ENCODE peak calls at places on chromosomes 7 and 10, in five cellular contexts. One of them, this sample, is unnamed.

GRCh38 chr10:72024596-72024995 is 60.4 kb downstream of the CHST3 start:
- DNase-seq in Kasumi-1: no peak
- DNase-seq in adrenal gland: no peak
- DNase-seq in activated CD4-positive, alpha-beta T cell treated with anti-CD3 and anti-CD28 coated beads, Interleukin-2, amount 50 U/mL, for 24 hours: no peak
- DNase-seq in CD4-positive, alpha-beta T cell: no peak
- DNase-seq in this sample: no peak

GRCh38 chr10:72275351-72276012 is 1.8 kb downstream of the DDIT4 start:
- DNase-seq in Kasumi-1: no peak
- DNase-seq in adrenal gland: peak
- DNase-seq in activated CD4-positive, alpha-beta T cell treated with anti-CD3 and anti-CD28 coated beads, Interleukin-2, amount 50 U/mL, for 24 hours: no peak
- DNase-seq in CD4-positive, alpha-beta T cell: no peak
- DNase-seq in this sample: no peak

GRCh38 chr7:138727336-138728099 is 26.4 kb upstream of the SVOPL start:
- DNase-seq in Kasumi-1: no peak
- DNase-seq in adrenal gland: no peak
- DNase-seq in activated CD4-positive, alpha-beta T cell treated with anti-CD3 and anti-CD28 coated beads, Interleukin-2, amount 50 U/mL, for 24 hours: no peak
- DNase-seq in CD4-positive, alpha-beta T cell: no peak
- DNase-seq in this sample: no peak

GRCh38 chr10:71727429-71728217 is 8.0 kb upstream of the C10orf105 start:
- DNase-seq in Kasumi-1: peak
- DNase-seq in adrenal gland: peak
- DNase-seq in activated CD4-positive, alpha-beta T cell treated with anti-CD3 and anti-CD28 coated beads, Interleukin-2, amount 50 U/mL, for 24 hours: no peak
- DNase-seq in CD4-positive, alpha-beta T cell: peak
- DNase-seq in this sample: no peak

GRCh38 chr7:28055161-28055544 is 125.4 kb downstream of the JAZF1 start:
- DNase-seq in Kasumi-1: no peak
- DNase-seq in adrenal gland: no peak
- DNase-seq in activated CD4-positive, alpha-beta T cell treated with anti-CD3 and anti-CD28 coated beads, Interleukin-2, amount 50 U/mL, for 24 hours: no peak
- DNase-seq in CD4-positive, alpha-beta T cell: no peak
- DNase-seq in this sample: no peak

GRCh38 chr10:130470286-130470685 is 334.1 kb downstream of the GLRX3 start:
- DNase-seq in Kasumi-1: no peak
- DNase-seq in adrenal gland: no peak
- DNase-seq in activated CD4-positive, alpha-beta T cell treated with anti-CD3 and anti-CD28 coated beads, Interleukin-2, amount 50 U/mL, for 24 hours: no peak
- DNase-seq in CD4-positive, alpha-beta T cell: no peak
- DNase-seq in this sample: no peak

GRCh38 chr10:14397069-14397468 is 66.3 kb upstream of the FRMD4A start:
- DNase-seq in Kasumi-1: no peak
- DNase-seq in adrenal gland: peak
- DNase-seq in activated CD4-positive, alpha-beta T cell treated with anti-CD3 and anti-CD28 coated beads, Interleukin-2, amount 50 U/mL, for 24 hours: no peak
- DNase-seq in CD4-positive, alpha-beta T cell: no peak
- DNase-seq in this sample: peak

GRCh38 chr10:9222917-9223316 is 1168.4 kb downstream of the GATA3 start:
- DNase-seq in Kasumi-1: no peak
- DNase-seq in adrenal gland: no peak
- DNase-seq in activated CD4-positive, alpha-beta T cell treated with anti-CD3 and anti-CD28 coated beads, Interleukin-2, amount 50 U/mL, for 24 hours: no peak
- DNase-seq in CD4-positive, alpha-beta T cell: no peak
- DNase-seq in this sample: no peak

GRCh38 chr10:36748128-36748871 is 377.1 kb upstream of the ANKRD30A start:
- DNase-seq in Kasumi-1: no peak
- DNase-seq in adrenal gland: no peak
- DNase-seq in activated CD4-positive, alpha-beta T cell treated with anti-CD3 and anti-CD28 coated beads, Interleukin-2, amount 50 U/mL, for 24 hours: no peak
- DNase-seq in CD4-positive, alpha-beta T cell: no peak
- DNase-seq in this sample: no peak

GRCh38 chr7:131480384-131481315 is 75.8 kb downstream of the PODXL start:
- DNase-seq in Kasumi-1: no peak
- DNase-seq in adrenal gland: no peak
- DNase-seq in activated CD4-positive, alpha-beta T cell treated with anti-CD3 and anti-CD28 coated beads, Interleukin-2, amount 50 U/mL, for 24 hours: no peak
- DNase-seq in CD4-positive, alpha-beta T cell: no peak
- DNase-seq in this sample: no peak

GRCh38 chr7:130366561-130366960 is 13.7 kb upstream of the CPA1 start:
- DNase-seq in Kasumi-1: no peak
- DNase-seq in adrenal gland: peak
- DNase-seq in activated CD4-positive, alpha-beta T cell treated with anti-CD3 and anti-CD28 coated beads, Interleukin-2, amount 50 U/mL, for 24 hours: no peak
- DNase-seq in CD4-positive, alpha-beta T cell: no peak
- DNase-seq in this sample: no peak

GRCh38 chr10:100934084-100934659 is 21.4 kb downstream of the SLF2 start:
- DNase-seq in Kasumi-1: peak
- DNase-seq in adrenal gland: no peak
- DNase-seq in activated CD4-positive, alpha-beta T cell treated with anti-CD3 and anti-CD28 coated beads, Interleukin-2, amount 50 U/mL, for 24 hours: no peak
- DNase-seq in CD4-positive, alpha-beta T cell: no peak
- DNase-seq in this sample: peak

GRCh38 chr7:15041226-15041625 is 138.7 kb upstream of the DGKB start:
- DNase-seq in Kasumi-1: no peak
- DNase-seq in adrenal gland: no peak
- DNase-seq in activated CD4-positive, alpha-beta T cell treated with anti-CD3 and anti-CD28 coated beads, Interleukin-2, amount 50 U/mL, for 24 hours: no peak
- DNase-seq in CD4-positive, alpha-beta T cell: no peak
- DNase-seq in this sample: no peak

GRCh38 chr10:5958077-5958476 is 19.3 kb downstream of the IL15RA start:
- DNase-seq in Kasumi-1: no peak
- DNase-seq in adrenal gland: no peak
- DNase-seq in activated CD4-positive, alpha-beta T cell treated with anti-CD3 and anti-CD28 coated beads, Interleukin-2, amount 50 U/mL, for 24 hours: no peak
- DNase-seq in CD4-positive, alpha-beta T cell: no peak
- DNase-seq in this sample: no peak

GRCh38 chr10:17088118-17088806 is 41.3 kb downstream of the CUBN start:
- DNase-seq in Kasumi-1: no peak
- DNase-seq in adrenal gland: no peak
- DNase-seq in activated CD4-positive, alpha-beta T cell treated with anti-CD3 and anti-CD28 coated beads, Interleukin-2, amount 50 U/mL, for 24 hours: no peak
- DNase-seq in CD4-positive, alpha-beta T cell: no peak
- DNase-seq in this sample: no peak

GRCh38 chr7:83684928-83685327 is 36.0 kb upstream of the SEMA3E start:
- DNase-seq in Kasumi-1: no peak
- DNase-seq in adrenal gland: no peak
- DNase-seq in activated CD4-positive, alpha-beta T cell treated with anti-CD3 and anti-CD28 coated beads, Interleukin-2, amount 50 U/mL, for 24 hours: no peak
- DNase-seq in CD4-positive, alpha-beta T cell: no peak
- DNase-seq in this sample: peak

GRCh38 chr7:8433477-8434289 is at the start of gene NXPH1:
- DNase-seq in Kasumi-1: no peak
- DNase-seq in adrenal gland: peak
- DNase-seq in activated CD4-positive, alpha-beta T cell treated with anti-CD3 and anti-CD28 coated beads, Interleukin-2, amount 50 U/mL, for 24 hours: no peak
- DNase-seq in CD4-positive, alpha-beta T cell: no peak
- DNase-seq in this sample: peak

GRCh38 chr10:121137533-121137932 is 286.4 kb downstream of the WDR11 start:
- DNase-seq in Kasumi-1: no peak
- DNase-seq in adrenal gland: no peak
- DNase-seq in activated CD4-positive, alpha-beta T cell treated with anti-CD3 and anti-CD28 coated beads, Interleukin-2, amount 50 U/mL, for 24 hours: no peak
- DNase-seq in CD4-positive, alpha-beta T cell: no peak
- DNase-seq in this sample: no peak

GRCh38 chr10:100873081-100873824 is 39.5 kb upstream of the SLF2 start:
- DNase-seq in Kasumi-1: no peak
- DNase-seq in adrenal gland: no peak
- DNase-seq in activated CD4-positive, alpha-beta T cell treated with anti-CD3 and anti-CD28 coated beads, Interleukin-2, amount 50 U/mL, for 24 hours: no peak
- DNase-seq in CD4-positive, alpha-beta T cell: no peak
- DNase-seq in this sample: no peak

GRCh38 chr7:77328669-77329068 is 87.5 kb downstream of the GSAP start:
- DNase-seq in Kasumi-1: peak
- DNase-seq in adrenal gland: no peak
- DNase-seq in activated CD4-positive, alpha-beta T cell treated with anti-CD3 and anti-CD28 coated beads, Interleukin-2, amount 50 U/mL, for 24 hours: no peak
- DNase-seq in CD4-positive, alpha-beta T cell: no peak
- DNase-seq in this sample: no peak

GRCh38 chr7:2299131-2299829 is 15.0 kb downstream of the SNX8 start:
- DNase-seq in Kasumi-1: no peak
- DNase-seq in adrenal gland: peak
- DNase-seq in activated CD4-positive, alpha-beta T cell treated with anti-CD3 and anti-CD28 coated beads, Interleukin-2, amount 50 U/mL, for 24 hours: no peak
- DNase-seq in CD4-positive, alpha-beta T cell: no peak
- DNase-seq in this sample: no peak

GRCh38 chr10:91140995-91141549 is 79.4 kb upstream of the PCGF5 start:
- DNase-seq in Kasumi-1: no peak
- DNase-seq in adrenal gland: no peak
- DNase-seq in activated CD4-positive, alpha-beta T cell treated with anti-CD3 and anti-CD28 coated beads, Interleukin-2, amount 50 U/mL, for 24 hours: no peak
- DNase-seq in CD4-positive, alpha-beta T cell: no peak
- DNase-seq in this sample: no peak

GRCh38 chr7:22849158-22849557 is 26.5 kb upstream of the TOMM7 start:
- DNase-seq in Kasumi-1: no peak
- DNase-seq in adrenal gland: no peak
- DNase-seq in activated CD4-positive, alpha-beta T cell treated with anti-CD3 and anti-CD28 coated beads, Interleukin-2, amount 50 U/mL, for 24 hours: no peak
- DNase-seq in CD4-positive, alpha-beta T cell: no peak
- DNase-seq in this sample: no peak

GRCh38 chr10:116809528-116810500 is 39.5 kb upstream of the ENO4 start:
- DNase-seq in Kasumi-1: no peak
- DNase-seq in adrenal gland: no peak
- DNase-seq in activated CD4-positive, alpha-beta T cell treated with anti-CD3 and anti-CD28 coated beads, Interleukin-2, amount 50 U/mL, for 24 hours: no peak
- DNase-seq in CD4-positive, alpha-beta T cell: no peak
- DNase-seq in this sample: peak

GRCh38 chr7:118420888-118421287 is 196.4 kb downstream of the ANKRD7 start:
- DNase-seq in Kasumi-1: no peak
- DNase-seq in adrenal gland: no peak
- DNase-seq in activated CD4-positive, alpha-beta T cell treated with anti-CD3 and anti-CD28 coated beads, Interleukin-2, amount 50 U/mL, for 24 hours: no peak
- DNase-seq in CD4-positive, alpha-beta T cell: no peak
- DNase-seq in this sample: no peak

GRCh38 chr10:7475046-7475860 is 64.4 kb upstream of the SFMBT2 start:
- DNase-seq in Kasumi-1: peak
- DNase-seq in adrenal gland: peak
- DNase-seq in activated CD4-positive, alpha-beta T cell treated with anti-CD3 and anti-CD28 coated beads, Interleukin-2, amount 50 U/mL, for 24 hours: no peak
- DNase-seq in CD4-positive, alpha-beta T cell: no peak
- DNase-seq in this sample: peak

GRCh38 chr7:148849393-148850098 is 34.5 kb downstream of the EZH2 start:
- DNase-seq in Kasumi-1: no peak
- DNase-seq in adrenal gland: peak
- DNase-seq in activated CD4-positive, alpha-beta T cell treated with anti-CD3 and anti-CD28 coated beads, Interleukin-2, amount 50 U/mL, for 24 hours: no peak
- DNase-seq in CD4-positive, alpha-beta T cell: no peak
- DNase-seq in this sample: no peak

GRCh38 chr7:48096273-48096672 is 7.2 kb downstream of the UPP1 start:
- DNase-seq in Kasumi-1: no peak
- DNase-seq in adrenal gland: no peak
- DNase-seq in activated CD4-positive, alpha-beta T cell treated with anti-CD3 and anti-CD28 coated beads, Interleukin-2, amount 50 U/mL, for 24 hours: no peak
- DNase-seq in CD4-positive, alpha-beta T cell: no peak
- DNase-seq in this sample: no peak

GRCh38 chr7:7897509-7897908 is 71.1 kb upstream of the GLCCI1 start:
- DNase-seq in Kasumi-1: no peak
- DNase-seq in adrenal gland: no peak
- DNase-seq in activated CD4-positive, alpha-beta T cell treated with anti-CD3 and anti-CD28 coated beads, Interleukin-2, amount 50 U/mL, for 24 hours: no peak
- DNase-seq in CD4-positive, alpha-beta T cell: no peak
- DNase-seq in this sample: no peak

GRCh38 chr7:469591-469961 is 50.1 kb downstream of the PDGFA start:
- DNase-seq in Kasumi-1: no peak
- DNase-seq in adrenal gland: peak
- DNase-seq in activated CD4-positive, alpha-beta T cell treated with anti-CD3 and anti-CD28 coated beads, Interleukin-2, amount 50 U/mL, for 24 hours: no peak
- DNase-seq in CD4-positive, alpha-beta T cell: no peak
- DNase-seq in this sample: no peak

GRCh38 chr7:150514748-150515222 is at the start of gene GIMAP7:
- DNase-seq in Kasumi-1: no peak
- DNase-seq in adrenal gland: no peak
- DNase-seq in activated CD4-positive, alpha-beta T cell treated with anti-CD3 and anti-CD28 coated beads, Interleukin-2, amount 50 U/mL, for 24 hours: peak
- DNase-seq in CD4-positive, alpha-beta T cell: peak
- DNase-seq in this sample: no peak

GRCh38 chr7:105837765-105838241 is 38.6 kb downstream of the ATXN7L1 start:
- DNase-seq in Kasumi-1: no peak
- DNase-seq in adrenal gland: no peak
- DNase-seq in activated CD4-positive, alpha-beta T cell treated with anti-CD3 and anti-CD28 coated beads, Interleukin-2, amount 50 U/mL, for 24 hours: no peak
- DNase-seq in CD4-positive, alpha-beta T cell: no peak
- DNase-seq in this sample: peak

GRCh38 chr7:120190109-120190508 is 82.9 kb upstream of the KCND2 start:
- DNase-seq in Kasumi-1: no peak
- DNase-seq in adrenal gland: no peak
- DNase-seq in activated CD4-positive, alpha-beta T cell treated with anti-CD3 and anti-CD28 coated beads, Interleukin-2, amount 50 U/mL, for 24 hours: no peak
- DNase-seq in CD4-positive, alpha-beta T cell: no peak
- DNase-seq in this sample: no peak

GRCh38 chr10:123722351-123722750 is 56.2 kb downstream of the GPR26 start:
- DNase-seq in Kasumi-1: no peak
- DNase-seq in adrenal gland: no peak
- DNase-seq in activated CD4-positive, alpha-beta T cell treated with anti-CD3 and anti-CD28 coated beads, Interleukin-2, amount 50 U/mL, for 24 hours: no peak
- DNase-seq in CD4-positive, alpha-beta T cell: no peak
- DNase-seq in this sample: no peak

GRCh38 chr7:117582219-117582704 is 102.4 kb downstream of the CFTR start:
- DNase-seq in Kasumi-1: no peak
- DNase-seq in adrenal gland: peak
- DNase-seq in activated CD4-positive, alpha-beta T cell treated with anti-CD3 and anti-CD28 coated beads, Interleukin-2, amount 50 U/mL, for 24 hours: no peak
- DNase-seq in CD4-positive, alpha-beta T cell: no peak
- DNase-seq in this sample: peak

GRCh38 chr10:117461766-117462423 is 80.7 kb upstream of the EMX2 start:
- DNase-seq in Kasumi-1: no peak
- DNase-seq in adrenal gland: peak
- DNase-seq in activated CD4-positive, alpha-beta T cell treated with anti-CD3 and anti-CD28 coated beads, Interleukin-2, amount 50 U/mL, for 24 hours: no peak
- DNase-seq in CD4-positive, alpha-beta T cell: no peak
- DNase-seq in this sample: peak

GRCh38 chr10:131946321-131946751 is 35.4 kb downstream of the BNIP3 start:
- DNase-seq in Kasumi-1: no peak
- DNase-seq in adrenal gland: peak
- DNase-seq in activated CD4-positive, alpha-beta T cell treated with anti-CD3 and anti-CD28 coated beads, Interleukin-2, amount 50 U/mL, for 24 hours: no peak
- DNase-seq in CD4-positive, alpha-beta T cell: no peak
- DNase-seq in this sample: no peak